ENCODE peak calls at places on chromosomes 11 and 22, in ten cellular contexts. M is HEK293T; I is iris pigment epithelial cell; H is stimulated activated CD8-positive, alpha-beta memory T cell treated with anti-CD3 and anti-CD28 coated beads, Interleukin-15, amount 100 ng/mL, for 1 hour; C is activated CD4-positive, CD25-positive, alpha-beta regulatory T cell; X is left ventricle myocardium inferior; L is kidney glomerular epithelial cell; S is Ammon's horn; Q is activated CD4-positive, alpha-beta T cell treated with anti-CD3 and anti-CD28 coated beads, Interleukin-2, amount 50 U/mL, for 48 hours; Z is NCI-H1105 treated with DMSO at 0.1 percent for 48 hours. O is an unnamed sample.

GRCh38 chr11:70548976-70549375 is 150.6 kb downstream of the CTTN start:
- DNase-seq in X (no peak), S (no peak), Z (no peak), H (no peak), I (no peak), C (no peak), Q (no peak), M (no peak), L (no peak), O (no peak)

GRCh38 chr11:16265022-16265421 is 91.3 kb downstream of the SOX6 start:
- DNase-seq in M (no peak), H (no peak), I (no peak), S (no peak), L (no peak), Z (no peak), C (no peak), Q (no peak), X (no peak), O (no peak)

GRCh38 chr11:13289081-13289480 is 11.5 kb downstream of the BMAL1 start:
- DNase-seq in C (no peak), L (no peak), X (no peak), Q (no peak), Z (no peak), I (peak; percentile 10), S (no peak), H (no peak), M (no peak), O (no peak)

GRCh38 chr11:78446210-78446609 is 28.6 kb upstream of the GAB2 start:
- DNase-seq in M (no peak), C (no peak), L (no peak), H (no peak), I (no peak), Q (no peak), S (no peak), Z (no peak), X (no peak), O (no peak)

GRCh38 chr22:37994049-37994448 is 9.7 kb upstream of the SOX10 start:
- DNase-seq in L (no peak), C (no peak), Z (no peak), M (no peak), S (no peak), I (no peak), X (no peak), Q (no peak), H (no peak), O (no peak)

GRCh38 chr11:14393889-14394288 is 34.9 kb upstream of the RRAS2 start:
- DNase-seq in C (no peak), Z (no peak), M (no peak), H (no peak), X (no peak), I (no peak), Q (no peak), L (no peak), S (no peak), O (no peak)

GRCh38 chr11:130655308-130655707 is 206.9 kb downstream of the ADAMTS15 start:
- DNase-seq in I (no peak), X (no peak), M (no peak), H (no peak), Z (no peak), L (no peak), C (no peak), S (no peak), Q (no peak), O (no peak)

GRCh38 chr22:50252081-50253045 is 1.3 kb upstream of the HDAC10 start:
- DNase-seq in L (peak; percentile 18), I (peak; percentile 64), H (no peak), S (peak; percentile 55), X (peak; percentile 79), Z (peak; percentile 39), Q (peak; percentile 75), M (peak; percentile 54), C (peak; percentile 48), O (no peak)

GRCh38 chr11:116703421-116703820 is 69.4 kb downstream of the BUD13 start:
- DNase-seq in L (no peak), H (no peak), Q (no peak), X (no peak), S (peak; percentile 79), Z (peak; percentile 93), C (no peak), M (no peak), I (no peak), O (peak; percentile 55)

O was measured in NCI-H446 treated with DMSO at 0.1 percent for 48 hours.